ENCODE peak calls at places on chromosomes 3 and 15, in eight cellular contexts. N is central memory CD8-positive, alpha-beta T cell; U is progenitor cell of endocrine pancreas; S is activated naive CD4-positive, alpha-beta T cell; O is CD4-positive, alpha-beta T cell; I is NCI-H524; M is EL; P is NCI-H1105. A is an unnamed sample.

GRCh38 chr15:43893956-43894355 is 67.2 kb downstream of the WDR76 start:
- DNase-seq in O (no peak), P (no peak), M (no peak), U (no peak), S (no peak), N (no peak), I (no peak), A (no peak)

GRCh38 chr3:48399387-48400172 is 27.6 kb downstream of the FBXW12 start:
- DNase-seq in O (no peak), U (no peak), P (no peak), I (no peak), M (no peak), N (no peak), S (no peak), A (no peak)

GRCh38 chr15:72227192-72227586 is 3.8 kb downstream of the PKM start:
- DNase-seq in O (no peak), S (no peak), U (no peak), N (no peak), P (no peak), I (no peak), M (peak), A (peak)

GRCh38 chr3:62169871-62170660 is 203.3 kb downstream of the FEZF2 start:
- DNase-seq in N (no peak), I (no peak), S (no peak), P (no peak), M (peak), U (no peak), O (no peak), A (no peak)

GRCh38 chr3:40620151-40620550 is 95.4 kb downstream of the ZNF621 start:
- DNase-seq in P (no peak), M (peak), U (no peak), O (no peak), I (no peak), N (no peak), S (no peak), A (no peak)

GRCh38 chr15:89531796-89532537 is 35.6 kb upstream of the RHCG start:
- DNase-seq in S (no peak), P (no peak), I (no peak), M (peak), U (no peak), O (no peak), N (no peak), A (no peak)

GRCh38 chr15:45332694-45333093 is 45.6 kb downstream of the GATM start:
- DNase-seq in N (no peak), S (no peak), U (no peak), I (no peak), M (no peak), O (no peak), P (no peak), A (no peak)

GRCh38 chr15:60073441-60073840 is 69.3 kb downstream of the FOXB1 start:
- DNase-seq in P (no peak), U (no peak), I (no peak), N (no peak), M (no peak), O (no peak), S (no peak), A (no peak)

GRCh38 chr15:48190932-48191573 is 412 bp upstream of the CTXN2 start:
- DNase-seq in I (peak), P (no peak), U (peak), M (peak), O (peak), S (no peak), N (no peak), A (no peak)

GRCh38 chr3:44297255-44297654 is 41.3 kb upstream of the TCAIM start:
- DNase-seq in P (no peak), I (no peak), S (no peak), M (no peak), O (no peak), N (no peak), U (no peak), A (no peak)

GRCh38 chr3:72800869-72801268 is 47.4 kb downstream of the SHQ1 start:
- DNase-seq in M (no peak), P (no peak), I (no peak), O (no peak), U (no peak), S (no peak), N (no peak), A (no peak)

GRCh38 chr3:191774485-191774884 is 313.5 kb downstream of the PYDC2 start:
- DNase-seq in I (no peak), P (no peak), M (peak), U (no peak), S (no peak), N (no peak), O (no peak), A (no peak)

GRCh38 chr15:90205050-90205848 is 4.1 kb downstream of the SEMA4B start:
- DNase-seq in S (no peak), O (no peak), P (no peak), I (peak), N (no peak), U (no peak), M (no peak), A (no peak)

GRCh38 chr3:127329647-127330285 is 41.9 kb upstream of the PRR20G start:
- DNase-seq in O (no peak), N (no peak), U (no peak), M (no peak), I (no peak), S (no peak), P (no peak), A (no peak)

GRCh38 chr15:74842581-74843444 is at the start of gene ULK3:
- DNase-seq in M (peak), P (peak), I (peak), O (peak), N (peak), S (peak), U (peak), A (peak)

GRCh38 chr15:78907577-78907976 is 34.9 kb downstream of the MORF4L1 start:
- DNase-seq in O (no peak), S (no peak), P (no peak), U (no peak), M (no peak), I (no peak), N (no peak), A (no peak)

GRCh38 chr15:35181538-35181937 is 96.4 kb upstream of the NANOGP8 start:
- DNase-seq in P (no peak), I (no peak), N (no peak), U (no peak), O (no peak), M (no peak), S (no peak), A (no peak)

GRCh38 chr3:104102386-104102785 is 1264.3 kb upstream of the ALCAM start:
- DNase-seq in S (no peak), M (peak), I (peak), U (no peak), O (no peak), P (peak), N (no peak), A (no peak)

GRCh38 chr15:66115568-66116206 is 137.9 kb downstream of the MEGF11 start:
- DNase-seq in S (no peak), P (peak), O (peak), M (no peak), N (no peak), I (no peak), U (no peak), A (peak)

GRCh38 chr15:57732526-57733331 is 26.2 kb downstream of the POLR2M start:
- DNase-seq in U (peak), P (peak), I (peak), O (peak), M (peak), S (no peak), N (no peak), A (no peak)

GRCh38 chr15:68218847-68219798 is 10.4 kb downstream of the CLN6 start:
- DNase-seq in N (no peak), U (no peak), M (no peak), S (no peak), O (no peak), P (no peak), I (no peak), A (no peak)